ENCODE peak calls at places on chromosomes 7 and 10, in eight cellular contexts. Q is stimulated activated CD4-positive, alpha-beta T cell treated with anti-CD3 and anti-CD28 coated beads, Interleukin-2, amount 100 ng/mL, for 4 hours; D is posterior cingulate gyrus; Y is suprapubic skin; W is tibial artery; Z is NCI-H1105; T is SK-N-SH; A is H54. P is an unnamed sample.

GRCh38 chr10:60369163-60369930 is 20.3 kb downstream of the ANK3 start:
- DNase-seq in A (no peak), Q (no peak), Y (no peak), T (no peak), W (no peak), Z (no peak), D (no peak), P (no peak)

GRCh38 chr7:6614941-6615737 is at the start of gene ZNF853:
- DNase-seq in Z (no peak), Y (no peak), W (no peak), A (no peak), T (peak), D (no peak), Q (no peak), P (no peak)

GRCh38 chr10:43453266-43453831 is 16.4 kb downstream of the ZNF487 start:
- DNase-seq in W (no peak), Q (no peak), T (no peak), Y (no peak), A (no peak), D (no peak), Z (no peak), P (no peak)

GRCh38 chr10:128180843-128181242 is 54.6 kb upstream of the MKI67 start:
- DNase-seq in A (no peak), Z (no peak), T (no peak), W (no peak), Y (no peak), Q (peak), D (no peak), P (no peak)

GRCh38 chr10:121681982-121682687 is 83.9 kb upstream of the FGFR2 start:
- DNase-seq in W (no peak), Z (no peak), D (no peak), A (no peak), Y (no peak), Q (no peak), T (no peak), P (no peak)

GRCh38 chr10:61635946-61636345 is 26.8 kb upstream of the CABCOCO1 start:
- DNase-seq in W (no peak), Z (no peak), Q (no peak), T (no peak), D (no peak), A (peak), Y (no peak), P (no peak)

GRCh38 chr10:125023862-125024495 is 82.1 kb downstream of the ZRANB1 start:
- DNase-seq in Y (no peak), Q (no peak), T (peak), D (no peak), W (no peak), Z (peak), A (no peak), P (no peak)

GRCh38 chr10:98432330-98432729 is 14.4 kb downstream of the HPS1 start:
- DNase-seq in Y (no peak), W (no peak), Z (no peak), Q (no peak), T (no peak), D (no peak), A (no peak), P (no peak)

GRCh38 chr7:140983802-140984201 is 30.9 kb downstream of the MRPS33 start:
- DNase-seq in W (no peak), Q (no peak), T (no peak), A (no peak), D (no peak), Z (no peak), Y (no peak), P (no peak)

GRCh38 chr10:130492266-130492934 is 356.2 kb downstream of the GLRX3 start:
- DNase-seq in W (no peak), A (no peak), Q (no peak), Y (peak), Z (no peak), D (no peak), T (no peak), P (no peak)

GRCh38 chr7:63030061-63030460 is 968.6 kb upstream of the ZNF722 start:
- DNase-seq in W (no peak), Z (no peak), Q (no peak), T (no peak), Y (no peak), D (no peak), A (no peak), P (no peak)

GRCh38 chr7:116863168-116863670 is 832 bp downstream of the CAPZA2 start:
- DNase-seq in Z (peak), Y (no peak), T (peak), Q (no peak), A (no peak), D (no peak), W (no peak), P (no peak)

GRCh38 chr7:149241695-149242094 is 2.2 kb downstream of the ZNF212 start:
- DNase-seq in A (no peak), W (no peak), Q (no peak), Z (no peak), Y (no peak), T (no peak), D (no peak), P (no peak)

GRCh38 chr10:71009031-71009605 is 120.8 kb upstream of the PCBD1 start:
- DNase-seq in W (no peak), Q (no peak), D (no peak), T (no peak), A (no peak), Y (no peak), Z (no peak), P (no peak)

GRCh38 chr10:106942035-106942662 is 222.4 kb downstream of the SORCS1 start:
- DNase-seq in A (no peak), T (no peak), Q (no peak), Z (no peak), D (no peak), W (peak), Y (no peak), P (no peak)

GRCh38 chr7:82527831-82528230 is 84.3 kb upstream of the CACNA2D1 start:
- DNase-seq in D (no peak), W (no peak), Y (no peak), Q (no peak), Z (no peak), A (no peak), T (no peak), P (no peak)

GRCh38 chr7:26861050-26861449 is 3.3 kb downstream of the SKAP2 start:
- DNase-seq in A (no peak), Y (no peak), Q (no peak), T (no peak), D (no peak), W (no peak), Z (no peak), P (no peak)

GRCh38 chr7:38656976-38657375 is 25.8 kb upstream of the AMPH start:
- DNase-seq in W (no peak), Z (no peak), Y (no peak), T (no peak), D (no peak), Q (no peak), A (no peak), P (no peak)

P was measured in RWPE2.